ENCODE peak calls at places on chromosomes 11 and 22, in six cellular contexts. One of them, this sample, is unnamed.

GRCh38 chr22:27881404-27881803 is 37.7 kb downstream of the PITPNB start:
- DNase-seq in heart left ventricle: no peak
- DNase-seq in LoVo: no peak
- DNase-seq in nucleus accumbens: peak
- DNase-seq in activated effector memory CD4-positive, alpha-beta T cell treated with anti-CD3 and anti-CD28 coated beads, Interleukin-2, amount 50 U/mL, for 16 hours: no peak
- DNase-seq in fibroblast of the aortic adventitia: peak
- DNase-seq in this sample: no peak

GRCh38 chr11:22472306-22472705 is 134.1 kb downstream of the SLC17A6 start:
- DNase-seq in heart left ventricle: no peak
- DNase-seq in LoVo: no peak
- DNase-seq in nucleus accumbens: no peak
- DNase-seq in activated effector memory CD4-positive, alpha-beta T cell treated with anti-CD3 and anti-CD28 coated beads, Interleukin-2, amount 50 U/mL, for 16 hours: no peak
- DNase-seq in fibroblast of the aortic adventitia: no peak
- DNase-seq in this sample: no peak

GRCh38 chr11:22371188-22371587 is 33.0 kb downstream of the SLC17A6 start:
- DNase-seq in heart left ventricle: no peak
- DNase-seq in LoVo: no peak
- DNase-seq in nucleus accumbens: no peak
- DNase-seq in activated effector memory CD4-positive, alpha-beta T cell treated with anti-CD3 and anti-CD28 coated beads, Interleukin-2, amount 50 U/mL, for 16 hours: no peak
- DNase-seq in fibroblast of the aortic adventitia: no peak
- DNase-seq in this sample: no peak

GRCh38 chr22:17842386-17842785 is 68.1 kb upstream of the BID start:
- DNase-seq in heart left ventricle: no peak
- DNase-seq in LoVo: no peak
- DNase-seq in nucleus accumbens: no peak
- DNase-seq in activated effector memory CD4-positive, alpha-beta T cell treated with anti-CD3 and anti-CD28 coated beads, Interleukin-2, amount 50 U/mL, for 16 hours: peak
- DNase-seq in fibroblast of the aortic adventitia: no peak
- DNase-seq in this sample: peak

GRCh38 chr22:31192513-31192912 is 19.6 kb upstream of the LIMK2 start:
- DNase-seq in heart left ventricle: no peak
- DNase-seq in LoVo: no peak
- DNase-seq in nucleus accumbens: no peak
- DNase-seq in activated effector memory CD4-positive, alpha-beta T cell treated with anti-CD3 and anti-CD28 coated beads, Interleukin-2, amount 50 U/mL, for 16 hours: no peak
- DNase-seq in fibroblast of the aortic adventitia: peak
- DNase-seq in this sample: no peak

GRCh38 chr22:50400406-50400805 is 57.3 kb downstream of the PPP6R2 start:
- DNase-seq in heart left ventricle: no peak
- DNase-seq in LoVo: no peak
- DNase-seq in nucleus accumbens: no peak
- DNase-seq in activated effector memory CD4-positive, alpha-beta T cell treated with anti-CD3 and anti-CD28 coated beads, Interleukin-2, amount 50 U/mL, for 16 hours: no peak
- DNase-seq in fibroblast of the aortic adventitia: no peak
- DNase-seq in this sample: no peak

GRCh38 chr11:8593935-8594909 is at the start of gene STK33:
- DNase-seq in heart left ventricle: peak
- DNase-seq in LoVo: peak
- DNase-seq in nucleus accumbens: peak
- DNase-seq in activated effector memory CD4-positive, alpha-beta T cell treated with anti-CD3 and anti-CD28 coated beads, Interleukin-2, amount 50 U/mL, for 16 hours: peak
- DNase-seq in fibroblast of the aortic adventitia: no peak
- DNase-seq in this sample: peak

GRCh38 chr11:3220521-3221407 is 2.2 kb upstream of the MRGPRG start:
- DNase-seq in heart left ventricle: no peak
- DNase-seq in LoVo: no peak
- DNase-seq in nucleus accumbens: no peak
- DNase-seq in activated effector memory CD4-positive, alpha-beta T cell treated with anti-CD3 and anti-CD28 coated beads, Interleukin-2, amount 50 U/mL, for 16 hours: no peak
- DNase-seq in fibroblast of the aortic adventitia: no peak
- DNase-seq in this sample: no peak

GRCh38 chr22:24185501-24186351 is 4.4 kb downstream of the SUSD2 start:
- DNase-seq in heart left ventricle: peak
- DNase-seq in LoVo: no peak
- DNase-seq in nucleus accumbens: no peak
- DNase-seq in activated effector memory CD4-positive, alpha-beta T cell treated with anti-CD3 and anti-CD28 coated beads, Interleukin-2, amount 50 U/mL, for 16 hours: no peak
- DNase-seq in fibroblast of the aortic adventitia: no peak
- DNase-seq in this sample: no peak

GRCh38 chr11:134559617-134559992 is 147.6 kb upstream of the B3GAT1 start:
- DNase-seq in heart left ventricle: no peak
- DNase-seq in LoVo: no peak
- DNase-seq in nucleus accumbens: no peak
- DNase-seq in activated effector memory CD4-positive, alpha-beta T cell treated with anti-CD3 and anti-CD28 coated beads, Interleukin-2, amount 50 U/mL, for 16 hours: peak
- DNase-seq in fibroblast of the aortic adventitia: no peak
- DNase-seq in this sample: no peak

GRCh38 chr11:3972431-3972830 is 117.0 kb downstream of the STIM1 start:
- DNase-seq in heart left ventricle: no peak
- DNase-seq in LoVo: no peak
- DNase-seq in nucleus accumbens: no peak
- DNase-seq in activated effector memory CD4-positive, alpha-beta T cell treated with anti-CD3 and anti-CD28 coated beads, Interleukin-2, amount 50 U/mL, for 16 hours: no peak
- DNase-seq in fibroblast of the aortic adventitia: no peak
- DNase-seq in this sample: no peak

GRCh38 chr11:46855167-46855566 is 9.1 kb upstream of the CKAP5 start:
- DNase-seq in heart left ventricle: no peak
- DNase-seq in LoVo: no peak
- DNase-seq in nucleus accumbens: no peak
- DNase-seq in activated effector memory CD4-positive, alpha-beta T cell treated with anti-CD3 and anti-CD28 coated beads, Interleukin-2, amount 50 U/mL, for 16 hours: no peak
- DNase-seq in fibroblast of the aortic adventitia: peak
- DNase-seq in this sample: no peak

GRCh38 chr11:82826526-82826925 is 73.7 kb downstream of the PRCP start:
- DNase-seq in heart left ventricle: no peak
- DNase-seq in LoVo: no peak
- DNase-seq in nucleus accumbens: no peak
- DNase-seq in activated effector memory CD4-positive, alpha-beta T cell treated with anti-CD3 and anti-CD28 coated beads, Interleukin-2, amount 50 U/mL, for 16 hours: no peak
- DNase-seq in fibroblast of the aortic adventitia: peak
- DNase-seq in this sample: no peak

GRCh38 chr11:64074239-64074638 is 38.5 kb downstream of the FLRT1 start:
- DNase-seq in heart left ventricle: no peak
- DNase-seq in LoVo: no peak
- DNase-seq in nucleus accumbens: peak
- DNase-seq in activated effector memory CD4-positive, alpha-beta T cell treated with anti-CD3 and anti-CD28 coated beads, Interleukin-2, amount 50 U/mL, for 16 hours: peak
- DNase-seq in fibroblast of the aortic adventitia: peak
- DNase-seq in this sample: no peak

GRCh38 chr22:30575859-30576258 is 1.4 kb upstream of the GAL3ST1 start:
- DNase-seq in heart left ventricle: no peak
- DNase-seq in LoVo: no peak
- DNase-seq in nucleus accumbens: no peak
- DNase-seq in activated effector memory CD4-positive, alpha-beta T cell treated with anti-CD3 and anti-CD28 coated beads, Interleukin-2, amount 50 U/mL, for 16 hours: no peak
- DNase-seq in fibroblast of the aortic adventitia: no peak
- DNase-seq in this sample: no peak

GRCh38 chr11:105786766-105787165 is 176.9 kb downstream of the GRIA4 start:
- DNase-seq in heart left ventricle: no peak
- DNase-seq in LoVo: no peak
- DNase-seq in nucleus accumbens: no peak
- DNase-seq in activated effector memory CD4-positive, alpha-beta T cell treated with anti-CD3 and anti-CD28 coated beads, Interleukin-2, amount 50 U/mL, for 16 hours: no peak
- DNase-seq in fibroblast of the aortic adventitia: no peak
- DNase-seq in this sample: no peak

GRCh38 chr11:92920295-92920694 is 49.2 kb upstream of the MTNR1B start:
- DNase-seq in heart left ventricle: no peak
- DNase-seq in LoVo: no peak
- DNase-seq in nucleus accumbens: no peak
- DNase-seq in activated effector memory CD4-positive, alpha-beta T cell treated with anti-CD3 and anti-CD28 coated beads, Interleukin-2, amount 50 U/mL, for 16 hours: no peak
- DNase-seq in fibroblast of the aortic adventitia: no peak
- DNase-seq in this sample: no peak

GRCh38 chr11:29448246-29448877 is 568.5 kb downstream of the KCNA4 start:
- DNase-seq in heart left ventricle: no peak
- DNase-seq in LoVo: peak
- DNase-seq in nucleus accumbens: peak
- DNase-seq in activated effector memory CD4-positive, alpha-beta T cell treated with anti-CD3 and anti-CD28 coated beads, Interleukin-2, amount 50 U/mL, for 16 hours: no peak
- DNase-seq in fibroblast of the aortic adventitia: peak
- DNase-seq in this sample: no peak

GRCh38 chr11:31722754-31723153 is 88.4 kb downstream of the PAX6 start:
- DNase-seq in heart left ventricle: no peak
- DNase-seq in LoVo: no peak
- DNase-seq in nucleus accumbens: no peak
- DNase-seq in activated effector memory CD4-positive, alpha-beta T cell treated with anti-CD3 and anti-CD28 coated beads, Interleukin-2, amount 50 U/mL, for 16 hours: no peak
- DNase-seq in fibroblast of the aortic adventitia: no peak
- DNase-seq in this sample: no peak

GRCh38 chr22:22692707-22693530 is 48.5 kb downstream of the GGTLC2 start:
- DNase-seq in heart left ventricle: no peak
- DNase-seq in LoVo: peak
- DNase-seq in nucleus accumbens: no peak
- DNase-seq in activated effector memory CD4-positive, alpha-beta T cell treated with anti-CD3 and anti-CD28 coated beads, Interleukin-2, amount 50 U/mL, for 16 hours: peak
- DNase-seq in fibroblast of the aortic adventitia: peak
- DNase-seq in this sample: peak

GRCh38 chr11:8841899-8842298 is 69.1 kb upstream of the AKIP1 start:
- DNase-seq in heart left ventricle: no peak
- DNase-seq in LoVo: no peak
- DNase-seq in nucleus accumbens: no peak
- DNase-seq in activated effector memory CD4-positive, alpha-beta T cell treated with anti-CD3 and anti-CD28 coated beads, Interleukin-2, amount 50 U/mL, for 16 hours: no peak
- DNase-seq in fibroblast of the aortic adventitia: no peak
- DNase-seq in this sample: peak

GRCh38 chr22:30704978-30705377 is 10.3 kb downstream of the OSBP2 start:
- DNase-seq in heart left ventricle: no peak
- DNase-seq in LoVo: no peak
- DNase-seq in nucleus accumbens: no peak
- DNase-seq in activated effector memory CD4-positive, alpha-beta T cell treated with anti-CD3 and anti-CD28 coated beads, Interleukin-2, amount 50 U/mL, for 16 hours: peak
- DNase-seq in fibroblast of the aortic adventitia: no peak
- DNase-seq in this sample: no peak

GRCh38 chr22:48950151-48950915 is 877.3 kb downstream of the BRD1 start:
- DNase-seq in heart left ventricle: no peak
- DNase-seq in LoVo: no peak
- DNase-seq in nucleus accumbens: no peak
- DNase-seq in activated effector memory CD4-positive, alpha-beta T cell treated with anti-CD3 and anti-CD28 coated beads, Interleukin-2, amount 50 U/mL, for 16 hours: peak
- DNase-seq in fibroblast of the aortic adventitia: no peak
- DNase-seq in this sample: no peak

GRCh38 chr11:128868851-128869671 is 2.0 kb upstream of the KCNJ1 start:
- DNase-seq in heart left ventricle: no peak
- DNase-seq in LoVo: no peak
- DNase-seq in nucleus accumbens: no peak
- DNase-seq in activated effector memory CD4-positive, alpha-beta T cell treated with anti-CD3 and anti-CD28 coated beads, Interleukin-2, amount 50 U/mL, for 16 hours: no peak
- DNase-seq in fibroblast of the aortic adventitia: no peak
- DNase-seq in this sample: no peak

GRCh38 chr11:105767945-105768344 is 158.1 kb downstream of the GRIA4 start:
- DNase-seq in heart left ventricle: no peak
- DNase-seq in LoVo: no peak
- DNase-seq in nucleus accumbens: no peak
- DNase-seq in activated effector memory CD4-positive, alpha-beta T cell treated with anti-CD3 and anti-CD28 coated beads, Interleukin-2, amount 50 U/mL, for 16 hours: no peak
- DNase-seq in fibroblast of the aortic adventitia: no peak
- DNase-seq in this sample: no peak

GRCh38 chr11:16469968-16470367 is 113.6 kb upstream of the SOX6 start:
- DNase-seq in heart left ventricle: no peak
- DNase-seq in LoVo: no peak
- DNase-seq in nucleus accumbens: no peak
- DNase-seq in activated effector memory CD4-positive, alpha-beta T cell treated with anti-CD3 and anti-CD28 coated beads, Interleukin-2, amount 50 U/mL, for 16 hours: no peak
- DNase-seq in fibroblast of the aortic adventitia: no peak
- DNase-seq in this sample: no peak

GRCh38 chr11:101435406-101435805 is 148.4 kb downstream of the TRPC6 start:
- DNase-seq in heart left ventricle: no peak
- DNase-seq in LoVo: no peak
- DNase-seq in nucleus accumbens: no peak
- DNase-seq in activated effector memory CD4-positive, alpha-beta T cell treated with anti-CD3 and anti-CD28 coated beads, Interleukin-2, amount 50 U/mL, for 16 hours: no peak
- DNase-seq in fibroblast of the aortic adventitia: no peak
- DNase-seq in this sample: no peak

GRCh38 chr11:29306527-29306926 is 710.3 kb downstream of the KCNA4 start:
- DNase-seq in heart left ventricle: no peak
- DNase-seq in LoVo: peak
- DNase-seq in nucleus accumbens: no peak
- DNase-seq in activated effector memory CD4-positive, alpha-beta T cell treated with anti-CD3 and anti-CD28 coated beads, Interleukin-2, amount 50 U/mL, for 16 hours: no peak
- DNase-seq in fibroblast of the aortic adventitia: peak
- DNase-seq in this sample: no peak

GRCh38 chr11:126430581-126431320 is 75.3 kb downstream of the ST3GAL4 start:
- DNase-seq in heart left ventricle: no peak
- DNase-seq in LoVo: peak
- DNase-seq in nucleus accumbens: no peak
- DNase-seq in activated effector memory CD4-positive, alpha-beta T cell treated with anti-CD3 and anti-CD28 coated beads, Interleukin-2, amount 50 U/mL, for 16 hours: no peak
- DNase-seq in fibroblast of the aortic adventitia: no peak
- DNase-seq in this sample: no peak